ENCODE peak calls at places on chromosomes 5 and 9, in nine cellular contexts. N is foreskin fibroblast, X is ACHN, Z is NCI-H187 treated with DMSO at 0.1 percent for 48 hours, G is aorta, U is GM12892, O is OCI-LY7, Q is nucleus accumbens, W is NCI-H748 treated with DMSO at 0.1 percent for 48 hours. I is an unnamed sample.

GRCh38 chr5:42715791-42716190 is 40.8 kb upstream of the CCDC152 start:
- DNase-seq in X (no peak), Q (no peak), O (no peak), G (no peak), W (no peak), U (no peak), N (peak), Z (no peak), I (peak)

GRCh38 chr5:126007841-126008240 is 415.4 kb upstream of the GRAMD2B start:
- DNase-seq in U (no peak), N (peak), G (no peak), Z (no peak), X (no peak), Q (no peak), W (no peak), O (no peak), I (peak)

GRCh38 chr9:16899611-16900010 is 29.1 kb upstream of the BNC2 start:
- DNase-seq in X (no peak), N (no peak), W (no peak), U (no peak), G (no peak), O (no peak), Z (no peak), Q (no peak), I (no peak)

GRCh38 chr5:125575561-125576504 is 829.4 kb upstream of the ZNF608 start:
- DNase-seq in N (peak), Q (no peak), U (no peak), G (no peak), O (no peak), W (peak), Z (no peak), X (no peak), I (no peak)

GRCh38 chr5:109610581-109610980 is 79.1 kb upstream of the MAN2A1 start:
- DNase-seq in O (no peak), W (no peak), G (no peak), Z (no peak), X (no peak), Q (no peak), N (no peak), U (no peak), I (no peak)

GRCh38 chr9:107007361-107007760 is 144.4 kb downstream of the ZNF462 start:
- DNase-seq in G (no peak), Q (no peak), W (no peak), N (no peak), X (no peak), O (no peak), Z (no peak), U (no peak), I (no peak)

GRCh38 chr9:16312116-16312515 is 558.4 kb downstream of the BNC2 start:
- DNase-seq in G (no peak), O (no peak), X (no peak), W (no peak), Z (no peak), Q (no peak), N (no peak), U (no peak), I (peak)

GRCh38 chr9:87873607-87874319 is 8.9 kb upstream of the SPATA31E1 start:
- DNase-seq in N (no peak), G (no peak), O (no peak), U (no peak), Q (no peak), Z (no peak), X (no peak), W (no peak), I (no peak)

GRCh38 chr5:151298465-151298864 is 5.1 kb downstream of the SLC36A3 start:
- DNase-seq in N (no peak), G (no peak), U (no peak), Z (no peak), X (no peak), O (no peak), Q (no peak), W (no peak), I (no peak)

GRCh38 chr9:36924071-36924470 is 110.0 kb downstream of the PAX5 start:
- DNase-seq in O (no peak), Q (peak), X (peak), W (no peak), Z (no peak), G (no peak), N (peak), U (no peak), I (peak)

GRCh38 chr5:142082182-142082781 is 26.3 kb upstream of the NDFIP1 start:
- DNase-seq in Z (no peak), G (no peak), U (no peak), O (no peak), X (no peak), N (no peak), W (no peak), Q (no peak), I (no peak)

GRCh38 chr5:136020383-136021015 is 8.3 kb upstream of the TGFBI start:
- DNase-seq in Z (no peak), W (no peak), O (no peak), N (peak), Q (no peak), G (no peak), X (peak), U (no peak), I (peak)

GRCh38 chr5:133400120-133400519 is 212.2 kb downstream of the FSTL4 start:
- DNase-seq in W (no peak), U (no peak), Z (no peak), N (no peak), G (no peak), X (no peak), O (no peak), Q (no peak), I (no peak)